ENCODE peak calls at places on chromosome 22, in four cellular contexts. One of them, this sample, is unnamed.

GRCh38 chr22:19410941-19411689 is 20.4 kb downstream of the HIRA start:
- DNase-seq in HEK293T: no peak
- DNase-seq in K562: no peak
- DNase-seq in HepG2: no peak
- DNase-seq in this sample: no peak

GRCh38 chr22:50525991-50526848 is 822 bp upstream of the SCO2 start:
- DNase-seq in HEK293T: peak
- DNase-seq in K562: peak
- DNase-seq in HepG2: peak
- DNase-seq in this sample: no peak

GRCh38 chr22:22578702-22579424 is 19.8 kb upstream of the PRAME start:
- DNase-seq in HEK293T: no peak
- DNase-seq in K562: peak
- DNase-seq in HepG2: no peak
- DNase-seq in this sample: no peak

GRCh38 chr22:35037089-35037488 is 28.9 kb upstream of the ISX start:
- DNase-seq in HEK293T: peak
- DNase-seq in K562: no peak
- DNase-seq in HepG2: no peak
- DNase-seq in this sample: no peak

GRCh38 chr22:35399114-35399677 is 744 bp upstream of the MCM5 start:
- DNase-seq in HEK293T: peak
- DNase-seq in K562: no peak
- DNase-seq in HepG2: no peak
- DNase-seq in this sample: no peak

GRCh38 chr22:50739894-50740293 is 1.9 kb downstream of the ACR start:
- DNase-seq in HEK293T: no peak
- DNase-seq in K562: no peak
- DNase-seq in HepG2: no peak
- DNase-seq in this sample: no peak

GRCh38 chr22:36301384-36301828 is 48.5 kb downstream of the APOL1 start:
- DNase-seq in HEK293T: peak
- DNase-seq in K562: peak
- DNase-seq in HepG2: peak
- DNase-seq in this sample: no peak

GRCh38 chr22:22498267-22498666 is 10.3 kb downstream of the ZNF280B start:
- DNase-seq in HEK293T: no peak
- DNase-seq in K562: no peak
- DNase-seq in HepG2: no peak
- DNase-seq in this sample: no peak

GRCh38 chr22:31977141-31977781 is 32.9 kb downstream of the YWHAH start:
- DNase-seq in HEK293T: peak
- DNase-seq in K562: peak
- DNase-seq in HepG2: peak
- DNase-seq in this sample: peak

GRCh38 chr22:46649176-46650077 is 29.2 kb downstream of the GRAMD4 start:
- DNase-seq in HEK293T: no peak
- DNase-seq in K562: peak
- DNase-seq in HepG2: no peak
- DNase-seq in this sample: no peak

GRCh38 chr22:31075961-31076360 is 5.2 kb upstream of the SMTN start:
- DNase-seq in HEK293T: no peak
- DNase-seq in K562: no peak
- DNase-seq in HepG2: no peak
- DNase-seq in this sample: no peak

GRCh38 chr22:40310771-40311120 is 35.6 kb upstream of the ADSL start:
- DNase-seq in HEK293T: no peak
- DNase-seq in K562: no peak
- DNase-seq in HepG2: no peak
- DNase-seq in this sample: no peak

GRCh38 chr22:30717331-30717921 is 22.8 kb downstream of the OSBP2 start:
- DNase-seq in HEK293T: no peak
- DNase-seq in K562: no peak
- DNase-seq in HepG2: peak
- DNase-seq in this sample: no peak

GRCh38 chr22:48722661-48723060 is 1105.0 kb downstream of the BRD1 start:
- DNase-seq in HEK293T: no peak
- DNase-seq in K562: no peak
- DNase-seq in HepG2: no peak
- DNase-seq in this sample: no peak

GRCh38 chr22:30648825-30649224 is 13.2 kb downstream of the SLC35E4 start:
- DNase-seq in HEK293T: no peak
- DNase-seq in K562: no peak
- DNase-seq in HepG2: no peak
- DNase-seq in this sample: no peak

GRCh38 chr22:29078869-29079207 is 6.0 kb downstream of the KREMEN1 start:
- DNase-seq in HEK293T: no peak
- DNase-seq in K562: no peak
- DNase-seq in HepG2: no peak
- DNase-seq in this sample: no peak

GRCh38 chr22:19179472-19180048 is 1.0 kb upstream of the SLC25A1 start:
- DNase-seq in HEK293T: peak
- DNase-seq in K562: peak
- DNase-seq in HepG2: peak
- DNase-seq in this sample: peak

GRCh38 chr22:47618611-47619010 is 856.2 kb downstream of the TBC1D22A start:
- DNase-seq in HEK293T: no peak
- DNase-seq in K562: no peak
- DNase-seq in HepG2: no peak
- DNase-seq in this sample: no peak

GRCh38 chr22:39959640-39960447 is at the start of gene TMA7B:
- DNase-seq in HEK293T: peak
- DNase-seq in K562: peak
- DNase-seq in HepG2: no peak
- DNase-seq in this sample: no peak

GRCh38 chr22:19951351-19951750 is 9.7 kb upstream of the TXNRD2 start:
- DNase-seq in HEK293T: no peak
- DNase-seq in K562: no peak
- DNase-seq in HepG2: no peak
- DNase-seq in this sample: no peak

GRCh38 chr22:29524440-29525191 is 28.9 kb downstream of the THOC5 start:
- DNase-seq in HEK293T: peak
- DNase-seq in K562: no peak
- DNase-seq in HepG2: peak
- DNase-seq in this sample: no peak

GRCh38 chr22:30290679-30291333 is 1.5 kb upstream of the CASTOR1 start:
- DNase-seq in HEK293T: no peak
- DNase-seq in K562: no peak
- DNase-seq in HepG2: peak
- DNase-seq in this sample: no peak

GRCh38 chr22:37566903-37567798 is 6.9 kb downstream of the CDC42EP1 start:
- DNase-seq in HEK293T: peak
- DNase-seq in K562: no peak
- DNase-seq in HepG2: peak
- DNase-seq in this sample: peak

GRCh38 chr22:50186789-50187523 is 1.2 kb downstream of the TRABD start:
- DNase-seq in HEK293T: no peak
- DNase-seq in K562: no peak
- DNase-seq in HepG2: no peak
- DNase-seq in this sample: no peak

GRCh38 chr22:29315286-29316195 is at the start of gene RASL10A:
- DNase-seq in HEK293T: peak
- DNase-seq in K562: peak
- DNase-seq in HepG2: no peak
- DNase-seq in this sample: no peak

GRCh38 chr22:25688627-25689026 is 53.4 kb upstream of the MYO18B start:
- DNase-seq in HEK293T: no peak
- DNase-seq in K562: no peak
- DNase-seq in HepG2: no peak
- DNase-seq in this sample: no peak

GRCh38 chr22:25692965-25693565 is 48.9 kb upstream of the MYO18B start:
- DNase-seq in HEK293T: no peak
- DNase-seq in K562: no peak
- DNase-seq in HepG2: no peak
- DNase-seq in this sample: no peak

GRCh38 chr22:25692392-25692791 is 49.6 kb upstream of the MYO18B start:
- DNase-seq in HEK293T: no peak
- DNase-seq in K562: no peak
- DNase-seq in HepG2: no peak
- DNase-seq in this sample: no peak

GRCh38 chr22:25690798-25691197 is 51.2 kb upstream of the MYO18B start:
- DNase-seq in HEK293T: no peak
- DNase-seq in K562: no peak
- DNase-seq in HepG2: no peak
- DNase-seq in this sample: no peak

DNA sequence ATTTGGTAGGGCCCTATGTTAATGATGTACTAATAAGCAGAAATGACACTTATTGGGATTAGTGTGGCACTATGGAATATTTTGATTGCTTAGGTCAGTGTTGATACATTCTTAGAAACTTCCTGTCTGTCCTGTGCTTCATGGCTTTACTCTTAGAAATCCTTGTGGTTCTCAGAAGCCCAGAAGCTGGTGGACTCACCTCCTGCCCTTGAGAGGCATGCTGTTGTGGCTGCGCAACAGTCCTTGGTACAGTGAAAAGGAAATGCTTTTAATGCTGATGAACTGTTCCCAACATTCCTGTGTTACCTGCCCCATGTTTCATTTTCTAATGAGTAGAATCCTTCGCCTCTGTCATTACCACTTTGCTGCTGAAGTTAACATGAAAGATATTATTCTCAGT is 52.4 kb upstream of the MYO18B start:
- DNase-seq in HEK293T: no peak
- DNase-seq in K562: no peak
- DNase-seq in HepG2: no peak
- DNase-seq in this sample: no peak
- TF ChIP-seq FOXK2 in HEK293T: no peak
- TF ChIP-seq FOXK2 in K562: no peak
- TF ChIP-seq FOXK2 in HepG2: no peak
- TF ChIP-seq FOXK2 in this sample: no peak

GRCh38 chr22:45599836-45600577 is 71.6 kb upstream of the ATXN10 start:
- DNase-seq in HEK293T: no peak
- DNase-seq in K562: no peak
- DNase-seq in HepG2: no peak
- DNase-seq in this sample: no peak
- TF ChIP-seq FOXK2 in HEK293T: no peak
- TF ChIP-seq FOXK2 in K562: no peak
- TF ChIP-seq FOXK2 in HepG2: no peak
- TF ChIP-seq FOXK2 in this sample: no peak

GRCh38 chr22:42913874-42914510 is 56.9 kb upstream of the ARFGAP3 start:
- DNase-seq in HEK293T: no peak
- DNase-seq in K562: no peak
- DNase-seq in HepG2: peak
- DNase-seq in this sample: no peak

GRCh38 chr22:42910221-42910942 is 53.3 kb upstream of the ARFGAP3 start:
- DNase-seq in HEK293T: no peak
- DNase-seq in K562: no peak
- DNase-seq in HepG2: no peak
- DNase-seq in this sample: no peak

GRCh38 chr22:42909363-42910058 is 52.4 kb upstream of the ARFGAP3 start:
- DNase-seq in HEK293T: no peak
- DNase-seq in K562: no peak
- DNase-seq in HepG2: no peak
- DNase-seq in this sample: no peak

GRCh38 chr22:42914511-42915076 is 57.5 kb upstream of the ARFGAP3 start:
- DNase-seq in HEK293T: no peak
- DNase-seq in K562: no peak
- DNase-seq in HepG2: no peak
- DNase-seq in this sample: no peak

DNA sequence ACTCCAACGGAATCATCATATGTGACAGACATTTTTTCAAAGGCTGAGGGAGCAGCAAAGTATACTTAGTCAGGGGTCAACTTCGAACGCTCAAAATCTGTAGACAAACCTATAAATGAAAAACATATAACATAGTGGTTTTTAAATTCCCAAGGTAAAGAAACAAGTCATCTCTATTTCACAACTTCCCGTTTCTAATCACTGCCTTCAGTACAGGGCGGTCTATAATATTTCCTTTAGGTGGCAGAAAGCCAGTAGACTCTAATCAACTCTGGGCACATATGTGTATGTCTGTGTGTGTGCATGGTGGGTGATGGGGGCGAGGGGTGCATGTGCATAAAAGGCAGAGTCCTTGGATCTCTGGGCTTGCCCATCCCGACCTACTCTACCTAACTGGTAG is 55.0 kb upstream of the ARFGAP3 start:
- DNase-seq in HEK293T: no peak
- DNase-seq in K562: no peak
- DNase-seq in HepG2: no peak
- DNase-seq in this sample: no peak
- TF ChIP-seq FOXK2 in HEK293T: no peak
- TF ChIP-seq FOXK2 in K562: no peak
- TF ChIP-seq FOXK2 in HepG2: no peak
- TF ChIP-seq FOXK2 in this sample: no peak

GRCh38 chr22:24433868-24434471 is 6.6 kb downstream of the ADORA2A start:
- DNase-seq in HEK293T: no peak
- DNase-seq in K562: no peak
- DNase-seq in HepG2: no peak
- DNase-seq in this sample: peak
- TF ChIP-seq FOXK2 in HEK293T: no peak
- TF ChIP-seq FOXK2 in K562: no peak
- TF ChIP-seq FOXK2 in HepG2: no peak
- TF ChIP-seq FOXK2 in this sample: no peak

DNA sequence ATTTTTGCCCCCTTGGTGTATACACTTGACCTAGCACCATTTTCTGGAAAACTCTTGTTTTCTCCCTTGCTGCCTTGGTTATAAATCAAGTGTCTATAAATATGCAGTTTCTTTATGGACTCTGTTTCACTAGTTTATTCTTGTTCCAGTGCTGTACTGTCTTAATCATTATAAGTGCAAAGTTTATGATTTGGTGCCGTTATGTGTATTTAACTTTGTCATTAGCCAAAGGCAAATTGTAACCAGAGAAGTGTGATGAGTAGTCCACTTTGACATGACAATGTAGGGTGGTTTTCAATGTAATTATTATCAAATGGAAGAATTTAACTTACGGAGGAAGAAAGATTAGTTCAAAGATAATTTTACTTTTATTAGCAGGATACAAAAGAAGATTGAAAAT is 40.3 kb downstream of the SPECC1L start:
- DNase-seq in HEK293T: no peak
- DNase-seq in K562: no peak
- DNase-seq in HepG2: no peak
- DNase-seq in this sample: no peak
- TF ChIP-seq FOXK2 in HEK293T: no peak
- TF ChIP-seq FOXK2 in K562: no peak
- TF ChIP-seq FOXK2 in HepG2: no peak
- TF ChIP-seq FOXK2 in this sample: no peak

This sample was measured in GM12878.